ENCODE peak calls at places on chromosome 2, in five cellular contexts. One of them, this sample, is unnamed.

GRCh38 chr2:206245178-206245778 is 29.2 kb upstream of the ZDBF2 start:
- DNase-seq in transverse colon: no peak
- DNase-seq in stomach: no peak
- DNase-seq in K562: no peak
- DNase-seq in body of pancreas: no peak
- DNase-seq in this sample: no peak

GRCh38 chr2:28750316-28751101 is 1.1 kb upstream of the PPP1CB start:
- DNase-seq in K562: peak
- DNase-seq in body of pancreas: peak
- DNase-seq in transverse colon: peak
- DNase-seq in stomach: no peak
- DNase-seq in this sample: no peak

GRCh38 chr2:11026286-11026921 is 114.7 kb downstream of the KCNF1 start:
- DNase-seq in K562: no peak
- DNase-seq in transverse colon: no peak
- DNase-seq in stomach: peak
- DNase-seq in body of pancreas: no peak
- DNase-seq in this sample: no peak

GRCh38 chr2:150847578-150847977 is 360.1 kb upstream of the RND3 start:
- DNase-seq in stomach: no peak
- DNase-seq in transverse colon: no peak
- DNase-seq in K562: no peak
- DNase-seq in body of pancreas: no peak
- DNase-seq in this sample: no peak

GRCh38 chr2:189444322-189444721 is 3.0 kb downstream of the WDR75 start:
- DNase-seq in stomach: no peak
- DNase-seq in transverse colon: no peak
- DNase-seq in K562: no peak
- DNase-seq in body of pancreas: no peak
- DNase-seq in this sample: no peak

GRCh38 chr2:73928995-73929394 is 2.3 kb downstream of the DGUOK start:
- DNase-seq in transverse colon: peak
- DNase-seq in K562: no peak
- DNase-seq in body of pancreas: no peak
- DNase-seq in stomach: no peak
- DNase-seq in this sample: no peak

GRCh38 chr2:119308793-119309330 is 57.8 kb downstream of the C2orf76 start:
- DNase-seq in transverse colon: no peak
- DNase-seq in stomach: no peak
- DNase-seq in K562: no peak
- DNase-seq in body of pancreas: no peak
- DNase-seq in this sample: no peak

GRCh38 chr2:99697811-99698568 is 208.2 kb upstream of the REV1 start:
- DNase-seq in body of pancreas: no peak
- DNase-seq in transverse colon: no peak
- DNase-seq in stomach: no peak
- DNase-seq in K562: no peak
- DNase-seq in this sample: no peak

GRCh38 chr2:234677758-234678538 is 181.1 kb upstream of the ARL4C start:
- DNase-seq in stomach: no peak
- DNase-seq in transverse colon: no peak
- DNase-seq in body of pancreas: no peak
- DNase-seq in K562: no peak
- DNase-seq in this sample: no peak

GRCh38 chr2:110741491-110741980 is 9.2 kb downstream of the ACOXL start:
- DNase-seq in transverse colon: no peak
- DNase-seq in K562: peak
- DNase-seq in stomach: no peak
- DNase-seq in body of pancreas: no peak
- DNase-seq in this sample: no peak

GRCh38 chr2:212990697-212991096 is 160.7 kb downstream of the IKZF2 start:
- DNase-seq in body of pancreas: no peak
- DNase-seq in stomach: no peak
- DNase-seq in transverse colon: no peak
- DNase-seq in K562: no peak
- DNase-seq in this sample: no peak

GRCh38 chr2:182587831-182588230 is 128.2 kb upstream of the DNAJC10 start:
- DNase-seq in stomach: no peak
- DNase-seq in transverse colon: no peak
- DNase-seq in body of pancreas: no peak
- DNase-seq in K562: no peak
- DNase-seq in this sample: no peak

GRCh38 chr2:95075440-95075885 is 46.1 kb downstream of the MRPS5 start:
- DNase-seq in K562: no peak
- DNase-seq in stomach: no peak
- DNase-seq in body of pancreas: no peak
- DNase-seq in transverse colon: no peak
- DNase-seq in this sample: no peak
- H3K4me3 ChIP-seq in K562: no peak
- H3K4me3 ChIP-seq in stomach: no peak
- H3K4me3 ChIP-seq in body of pancreas: no peak
- H3K4me3 ChIP-seq in transverse colon: no peak
- H3K4me3 ChIP-seq in this sample: no peak

DNA sequence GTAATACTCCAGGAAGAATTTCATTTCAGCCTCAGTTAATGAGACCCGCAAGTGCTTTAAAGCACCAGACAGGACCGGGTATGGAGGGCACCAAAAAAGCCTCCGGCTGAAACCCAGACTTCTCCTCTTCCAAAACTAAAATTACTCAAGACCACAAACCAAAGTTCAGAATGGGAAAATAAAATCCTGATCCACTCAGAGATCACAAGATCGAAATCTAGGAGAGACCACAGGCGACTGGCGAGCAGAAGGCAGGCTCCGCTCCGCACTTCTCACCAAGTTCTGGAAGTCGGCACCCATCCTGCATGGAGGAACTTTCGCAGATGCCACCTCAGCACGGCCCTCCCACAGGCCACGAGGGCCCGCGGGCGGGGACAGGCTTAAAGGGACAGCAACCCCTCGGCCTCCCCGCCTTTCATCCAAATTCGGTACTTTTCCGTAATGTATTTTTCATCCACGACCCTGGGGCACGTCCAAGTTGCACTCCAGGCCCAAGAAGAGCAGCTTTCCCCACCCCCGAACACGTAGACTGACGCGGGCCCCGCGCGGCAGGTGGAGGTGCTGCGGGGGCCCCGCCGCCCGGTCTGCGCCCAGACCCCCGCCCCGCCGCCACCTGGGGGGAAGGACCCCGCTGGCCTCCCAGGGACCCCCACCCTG is 43.7 kb downstream of the HDLBP start:
- DNase-seq in transverse colon: peak
- DNase-seq in body of pancreas: peak
- DNase-seq in stomach: peak
- DNase-seq in K562: no peak
- DNase-seq in this sample: peak
- TF ChIP-seq POLR2A in transverse colon: no peak
- TF ChIP-seq POLR2A in body of pancreas: peak
- TF ChIP-seq POLR2A in stomach: no peak
- TF ChIP-seq POLR2A in K562: no peak
- TF ChIP-seq POLR2A in this sample: peak

GRCh38 chr2:23350026-23350791 is 34.8 kb upstream of the KLHL29 start:
- DNase-seq in stomach: no peak
- DNase-seq in K562: no peak
- DNase-seq in transverse colon: no peak
- DNase-seq in body of pancreas: no peak
- DNase-seq in this sample: no peak

GRCh38 chr2:23351388-23352141 is 33.4 kb upstream of the KLHL29 start:
- DNase-seq in body of pancreas: peak
- DNase-seq in stomach: peak
- DNase-seq in transverse colon: peak
- DNase-seq in K562: peak
- DNase-seq in this sample: peak

GRCh38 chr2:23349508-23349907 is 35.5 kb upstream of the KLHL29 start:
- DNase-seq in body of pancreas: no peak
- DNase-seq in transverse colon: no peak
- DNase-seq in stomach: no peak
- DNase-seq in K562: no peak
- DNase-seq in this sample: no peak

GRCh38 chr2:23347516-23348481 is 37.2 kb upstream of the KLHL29 start:
- DNase-seq in transverse colon: no peak
- DNase-seq in body of pancreas: no peak
- DNase-seq in K562: no peak
- DNase-seq in stomach: no peak
- DNase-seq in this sample: no peak

GRCh38 chr2:23350792-23351355 is 34.1 kb upstream of the KLHL29 start:
- DNase-seq in stomach: no peak
- DNase-seq in body of pancreas: no peak
- DNase-seq in K562: no peak
- DNase-seq in transverse colon: no peak
- DNase-seq in this sample: no peak
- H3K4me3 ChIP-seq in stomach: no peak
- H3K4me3 ChIP-seq in body of pancreas: no peak
- H3K4me3 ChIP-seq in K562: no peak
- H3K4me3 ChIP-seq in transverse colon: no peak
- H3K4me3 ChIP-seq in this sample: no peak

DNA sequence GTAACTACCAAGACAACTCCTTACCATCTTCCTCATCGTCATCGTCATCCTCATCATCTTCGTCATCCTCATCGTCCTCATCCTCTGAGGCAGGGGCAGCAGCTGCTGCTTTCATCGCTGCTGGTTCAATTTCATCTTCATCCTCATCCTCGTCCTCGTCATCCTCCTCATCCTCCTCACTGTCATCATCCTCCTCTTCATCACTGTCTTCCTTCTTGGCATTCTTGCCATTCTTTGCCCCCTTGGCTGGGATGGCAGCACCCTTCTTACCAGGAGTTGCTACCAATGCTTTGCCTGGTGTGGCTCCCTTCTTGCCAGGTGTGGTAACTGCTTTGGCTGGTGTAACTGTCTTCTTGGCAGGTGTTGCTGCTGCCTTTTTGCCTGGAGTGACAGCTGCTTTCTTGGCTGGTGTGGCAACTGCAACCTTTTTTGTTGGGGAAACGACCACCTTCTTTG is 2.7 kb downstream of the NCL start:
- DNase-seq in body of pancreas: no peak
- DNase-seq in stomach: no peak
- DNase-seq in transverse colon: no peak
- DNase-seq in K562: no peak
- DNase-seq in this sample: peak
- TF ChIP-seq POLR2A in body of pancreas: no peak
- TF ChIP-seq POLR2A in stomach: no peak
- TF ChIP-seq POLR2A in transverse colon: no peak
- TF ChIP-seq POLR2A in K562: peak
- TF ChIP-seq POLR2A in this sample: no peak

GRCh38 chr2:223050188-223050587 is 1.8 kb upstream of the KCNE4 start:
- DNase-seq in K562: no peak
- DNase-seq in body of pancreas: no peak
- DNase-seq in transverse colon: no peak
- DNase-seq in stomach: no peak
- DNase-seq in this sample: no peak

GRCh38 chr2:223051580-223052375 is at the start of gene KCNE4:
- DNase-seq in transverse colon: peak
- DNase-seq in body of pancreas: peak
- DNase-seq in stomach: peak
- DNase-seq in K562: no peak
- DNase-seq in this sample: no peak

GRCh38 chr2:223052710-223053261 is 796 bp downstream of the KCNE4 start:
- DNase-seq in K562: no peak
- DNase-seq in stomach: no peak
- DNase-seq in body of pancreas: peak
- DNase-seq in transverse colon: no peak
- DNase-seq in this sample: peak

GRCh38 chr2:223049356-223049755 is 2.6 kb upstream of the KCNE4 start:
- DNase-seq in K562: no peak
- DNase-seq in stomach: no peak
- DNase-seq in body of pancreas: no peak
- DNase-seq in transverse colon: no peak
- DNase-seq in this sample: no peak

DNA sequence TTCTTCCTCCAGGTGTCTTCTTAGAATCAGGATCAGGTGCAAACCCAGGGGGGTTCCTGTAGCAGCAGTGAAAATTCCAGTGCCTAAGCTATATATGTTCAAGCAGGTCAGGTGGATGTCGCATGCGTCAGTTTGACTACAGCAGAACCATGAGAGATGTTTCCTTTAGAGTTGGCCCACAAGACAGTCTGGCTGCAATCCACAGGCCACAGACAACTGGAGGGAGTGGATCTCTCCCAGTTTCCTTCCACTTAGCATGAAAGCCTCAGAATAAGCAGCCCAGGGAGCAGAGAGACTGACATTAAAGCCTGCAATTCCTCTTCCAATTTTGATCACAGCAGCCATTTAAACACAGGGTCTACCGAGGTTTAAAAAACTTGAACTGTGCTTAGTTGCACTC is 1.1 kb upstream of the KCNE4 start:
- DNase-seq in transverse colon: no peak
- DNase-seq in K562: no peak
- DNase-seq in stomach: no peak
- DNase-seq in body of pancreas: no peak
- DNase-seq in this sample: no peak
- H3K4me3 ChIP-seq in transverse colon: no peak
- H3K4me3 ChIP-seq in K562: no peak
- H3K4me3 ChIP-seq in stomach: peak
- H3K4me3 ChIP-seq in body of pancreas: no peak
- H3K4me3 ChIP-seq in this sample: no peak